ENCODE peak calls at places on chromosomes 12 and 14, in four cellular contexts. D is tibial artery; S is heart right ventricle; V is effector memory CD4-positive, alpha-beta T cell. M is an unnamed sample.
A peak's percentile ranks its signal among the peaks of the same experiment; 100 is the strongest.

GRCh38 chr12:106327256-106327852 is 24.8 kb downstream of the TCP11L2 start:
- DNase-seq in S (no peak), V (no peak), D (no peak), M (no peak)

GRCh38 chr12:12606793-12607589 is 4.7 kb upstream of the CREBL2 start:
- DNase-seq in S (no peak), D (no peak), V (no peak), M (no peak)

GRCh38 chr14:92513204-92513965 is at the start of gene RIN3:
- DNase-seq in D (peak; percentile 50), V (no peak), S (peak; percentile 67), M (no peak)

GRCh38 chr12:92134638-92135274 is 10.9 kb downstream of the BTG1 start:
- DNase-seq in V (no peak), D (no peak), S (no peak), M (no peak)

GRCh38 chr14:85625925-85626585 is 96.1 kb downstream of the FLRT2 start:
- DNase-seq in S (no peak), D (no peak), V (no peak), M (no peak)

GRCh38 chr12:109524466-109525278 is 47.2 kb downstream of the UBE3B start:
- DNase-seq in D (no peak), V (no peak), S (no peak), M (no peak)

GRCh38 chr14:105849933-105850626 is 323.7 kb downstream of the TMEM121 start:
- DNase-seq in D (no peak), S (no peak), V (no peak), M (no peak)

GRCh38 chr12:34290191-34290995 is 268.1 kb downstream of the ALG10 start:
- DNase-seq in V (no peak), D (no peak), S (no peak), M (no peak)

GRCh38 chr14:95597784-95598204 is 62.9 kb downstream of the GLRX5 start:
- DNase-seq in S (no peak), D (no peak), V (no peak), M (no peak)

GRCh38 chr12:76080729-76081415 is 3.6 kb downstream of the NAP1L1 start:
- DNase-seq in V (no peak), S (no peak), D (no peak), M (no peak)

GRCh38 chr14:65496178-65496993 is 83.9 kb downstream of the FUT8 start:
- DNase-seq in V (no peak), S (no peak), D (no peak), M (no peak)

GRCh38 chr14:91613459-91614145 is 103.5 kb upstream of the PPP4R3A start:
- DNase-seq in V (no peak), D (no peak), S (no peak), M (no peak)

GRCh38 chr12:93174048-93174447 is 203.7 kb upstream of the NUDT4 start:
- DNase-seq in D (no peak), V (no peak), S (peak; percentile 35), M (no peak)

GRCh38 chr12:112589275-112589674 is 170.5 kb downstream of the PTPN11 start:
- DNase-seq in D (no peak), S (no peak), V (no peak), M (no peak)
- H3K27me3 ChIP-seq in D (no peaks in the 10 kb centered on the region), S (no peaks in the 10 kb centered on the region), V (no peaks in the 10 kb centered on the region), M (peaks cover 3% of the 10 kb centered on the region)

GRCh38 chr12:108255203-108255602 is 83.9 kb downstream of the CMKLR1 start:
- DNase-seq in D (no peak), V (no peak), S (no peak), M (no peak)

GRCh38 chr12:108260969-108261368 is 78.1 kb downstream of the CMKLR1 start:
- DNase-seq in V (no peak), S (no peak), D (no peak), M (no peak)

GRCh38 chr12:108257004-108257403 is 82.1 kb downstream of the CMKLR1 start:
- DNase-seq in D (no peak), V (no peak), S (no peak), M (no peak)

GRCh38 chr12:108257610-108258106 is 81.5 kb downstream of the CMKLR1 start:
- DNase-seq in D (no peak), V (no peak), S (no peak), M (no peak)

DNA sequence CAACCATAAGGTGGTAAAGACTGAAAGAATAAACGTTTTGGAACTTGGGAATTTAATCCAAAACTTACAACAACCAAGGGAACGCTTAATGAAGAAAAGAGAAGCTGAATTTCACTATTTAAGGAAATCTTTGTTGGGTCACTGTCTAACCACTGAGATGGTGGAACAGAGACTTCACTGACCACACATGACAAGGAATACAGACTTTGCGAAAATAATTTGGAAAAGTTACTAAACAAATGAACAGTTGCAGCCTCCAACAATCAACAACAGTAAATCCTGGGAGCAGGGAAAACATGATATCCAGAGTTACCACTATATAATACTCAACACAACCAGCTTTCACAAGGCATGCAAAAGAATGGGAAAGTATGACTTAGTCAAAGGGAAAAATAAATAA is 79.1 kb downstream of the CMKLR1 start:
- DNase-seq in D (no peak), V (no peak), S (no peak), M (no peak)
- H3K27me3 ChIP-seq in D (no peaks in the 10 kb centered on the region), V (no peaks in the 10 kb centered on the region), S (no peaks in the 10 kb centered on the region), M (peaks cover under 1% of the 10 kb centered on the region)

DNA sequence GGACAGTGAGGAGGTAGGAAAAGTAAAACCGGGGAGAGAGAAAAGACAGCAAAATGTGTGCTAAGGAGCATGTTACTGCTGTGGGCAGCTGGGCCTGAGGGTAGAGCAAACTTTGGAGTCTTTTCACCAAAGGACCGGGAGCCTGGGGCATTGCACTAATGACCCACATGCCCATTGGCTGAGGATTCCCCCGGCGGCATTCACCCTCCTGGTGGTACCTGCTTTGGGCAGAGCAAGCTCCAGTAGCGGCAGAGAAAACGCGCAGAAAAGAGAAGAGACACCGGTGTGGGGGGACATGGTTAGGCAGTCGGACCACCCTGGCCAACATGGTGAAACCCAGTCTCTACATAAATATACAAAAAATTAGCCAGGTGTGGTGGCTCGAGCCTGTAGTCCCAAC is 83.4 kb upstream of the ESRRB start:
- DNase-seq in D (no peak), S (no peak), V (no peak), M (no peak)
- H3K27me3 ChIP-seq in D (no peaks in the 10 kb centered on the region), S (no peaks in the 10 kb centered on the region), V (no peaks in the 10 kb centered on the region), M (no peaks in the 10 kb centered on the region)

DNA sequence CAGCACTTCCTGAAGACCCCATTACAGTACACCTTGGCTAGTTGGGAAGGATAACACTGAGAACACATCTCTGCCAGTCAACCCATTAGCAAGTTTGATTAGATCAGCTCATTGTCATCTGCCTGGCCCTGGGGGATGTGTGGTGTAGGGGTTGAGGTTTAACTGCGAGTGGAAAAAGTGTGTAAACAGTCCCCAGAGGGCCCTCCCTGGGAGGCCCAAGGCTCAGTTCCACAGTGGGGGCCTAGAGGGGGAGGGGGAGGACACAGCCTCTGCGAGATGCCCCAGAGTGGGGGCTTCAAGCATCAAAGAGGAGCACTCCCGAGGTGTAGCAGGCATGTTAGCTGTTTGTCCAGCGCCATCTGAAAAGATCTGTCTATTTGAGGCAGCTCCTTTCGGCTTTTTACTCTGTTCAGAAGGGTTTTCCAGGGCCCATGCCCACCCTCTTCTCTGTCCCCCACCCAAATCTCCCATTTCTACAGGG is 344 bp downstream of the LPAR5 start:
- DNase-seq in D (no peak), S (no peak), V (no peak), M (peak; percentile 62)
- H3K27me3 ChIP-seq in D (no peaks in the 10 kb centered on the region), S (no peaks in the 10 kb centered on the region), V (no peaks in the 10 kb centered on the region), M (no peaks in the 10 kb centered on the region)

GRCh38 chr12:3636328-3636727 is 116.6 kb downstream of the CRACR2A start:
- DNase-seq in S (no peak), D (no peak), V (no peak), M (no peak)

GRCh38 chr12:3646561-3647241 is 106.2 kb downstream of the CRACR2A start:
- DNase-seq in S (no peak), V (no peak), D (no peak), M (no peak)

GRCh38 chr12:3644103-3644502 is 108.8 kb downstream of the CRACR2A start:
- DNase-seq in D (no peak), S (no peak), V (no peak), M (no peak)

DNA sequence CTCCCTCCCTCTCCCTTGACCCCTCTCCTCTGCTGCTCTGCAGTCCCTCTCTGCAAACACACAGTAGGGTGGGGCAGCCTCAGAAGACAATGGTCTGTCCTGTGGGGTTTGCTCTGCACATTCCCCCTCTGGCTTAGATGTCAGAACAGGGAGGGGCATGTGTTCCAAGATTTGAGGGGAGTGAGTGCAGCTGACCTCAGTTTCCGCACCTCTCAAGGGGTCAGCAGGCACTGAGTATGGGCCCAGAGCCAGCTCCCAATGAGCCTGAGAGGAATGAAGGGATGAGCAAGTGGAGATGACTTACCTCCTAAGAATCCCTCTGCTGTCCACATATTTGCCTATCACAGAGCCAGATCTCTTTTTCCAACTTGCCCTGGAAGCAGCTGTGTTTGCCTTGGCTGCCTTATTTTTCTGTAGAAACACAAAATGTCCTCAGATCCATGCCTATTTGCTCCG is 111.5 kb downstream of the CRACR2A start:
- DNase-seq in D (no peak), S (no peak), V (no peak), M (no peak)
- H3K27me3 ChIP-seq in D (no peaks in the 10 kb centered on the region), S (no peaks in the 10 kb centered on the region), V (no peaks in the 10 kb centered on the region), M (no peaks in the 10 kb centered on the region)

GRCh38 chr12:49340971-49341776 is 4.2 kb upstream of the C1QL4 start:
- DNase-seq in V (no peak), D (no peak), S (no peak), M (no peak)
- H3K27me3 ChIP-seq in V (peaks cover 34% of the 10 kb centered on the region), D (peaks cover 5% of the 10 kb centered on the region), S (peaks cover 57% of the 10 kb centered on the region), M (no peaks in the 10 kb centered on the region)

DNA sequence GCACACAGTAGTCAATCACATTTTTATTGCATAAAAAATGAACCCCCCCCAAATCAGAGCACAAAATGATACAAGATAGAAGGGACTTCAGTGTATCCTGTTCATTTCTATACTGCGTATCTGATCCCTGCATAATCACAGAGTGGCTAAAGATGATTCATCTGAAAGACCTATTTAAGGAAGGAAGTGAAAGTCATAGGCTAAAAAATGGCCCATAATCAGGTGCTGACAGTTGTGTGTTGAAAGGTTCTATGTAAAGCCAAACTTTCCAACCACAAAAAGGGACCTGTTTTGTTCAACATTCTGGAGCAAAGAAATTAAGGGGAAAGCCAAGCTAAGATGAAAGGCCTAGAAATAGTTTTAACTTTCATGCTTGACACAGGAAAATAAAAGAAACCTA is 147.8 kb upstream of the ATP2B1 start:
- DNase-seq in V (no peak), D (no peak), S (no peak), M (no peak)
- H3K27me3 ChIP-seq in V (no peaks in the 10 kb centered on the region), D (no peaks in the 10 kb centered on the region), S (peaks cover 4% of the 10 kb centered on the region), M (no peaks in the 10 kb centered on the region)

M was measured in DND-41.